ENCODE peak calls at places on chromosomes 7 and 10, in nine cellular contexts. P is T-helper 2 cell; C is RPMI7951; G is IMR-90; E is NCI-H1417 treated with DMSO at 0.1 percent for 48 hours; F is MM.1S; L is dermis microvascular lymphatic vessel endothelial cell; S is pancreas; K is activated T-helper 1 cell treated with anti-CD3 and anti-CD28 coated beads, Interleukin-2, amount 50 U/mL, for 16 hours. J is an unnamed sample.

GRCh38 chr7:20083781-20084180 is 133.4 kb downstream of the MACC1 start:
- DNase-seq in P (no peak), C (peak), G (peak), E (no peak), F (no peak), L (no peak), S (no peak), K (no peak), J (peak)

GRCh38 chr10:104581884-104582603 is 59.0 kb upstream of the SORCS3 start:
- DNase-seq in P (no peak), C (peak), G (peak), E (no peak), F (no peak), L (no peak), S (no peak), K (no peak), J (no peak)

GRCh38 chr10:79905322-79906314 is 43.3 kb downstream of the SFTPD start:
- DNase-seq in P (no peak), C (peak), G (peak), E (no peak), F (peak), L (peak), S (no peak), K (no peak), J (peak)

GRCh38 chr7:92831716-92832622 is 4.4 kb downstream of the CDK6 start:
- DNase-seq in P (no peak), C (peak), G (peak), E (no peak), F (peak), L (peak), S (no peak), K (no peak), J (peak)

GRCh38 chr10:97861924-97862323 is 12.3 kb downstream of the GOLGA7B start:
- DNase-seq in P (no peak), C (no peak), G (no peak), E (no peak), F (no peak), L (no peak), S (no peak), K (no peak), J (no peak)

GRCh38 chr10:77599651-77600050 is 38.0 kb downstream of the KCNMA1 start:
- DNase-seq in P (no peak), C (no peak), G (no peak), E (no peak), F (no peak), L (no peak), S (no peak), K (no peak), J (no peak)

GRCh38 chr10:100109670-100110069 is 28.0 kb upstream of the CPN1 start:
- DNase-seq in P (no peak), C (no peak), G (no peak), E (no peak), F (peak), L (no peak), S (no peak), K (no peak), J (no peak)

GRCh38 chr10:44105643-44106042 is 279.3 kb downstream of the CXCL12 start:
- DNase-seq in P (no peak), C (no peak), G (no peak), E (no peak), F (no peak), L (no peak), S (no peak), K (no peak), J (no peak)

GRCh38 chr10:73874267-73875138 is at the start of gene CAMK2G:
- DNase-seq in P (peak), C (peak), G (peak), E (no peak), F (peak), L (peak), S (peak), K (peak), J (peak)

GRCh38 chr10:19629559-19629958 is 186.7 kb upstream of the PLXDC2 start:
- DNase-seq in P (no peak), C (peak), G (peak), E (no peak), F (no peak), L (no peak), S (no peak), K (no peak), J (no peak)

GRCh38 chr7:23474829-23475578 is 4.7 kb upstream of the IGF2BP3 start:
- DNase-seq in P (no peak), C (no peak), G (no peak), E (no peak), F (no peak), L (peak), S (no peak), K (no peak), J (peak)

GRCh38 chr10:31404640-31405039 is 85.6 kb downstream of the ZEB1 start:
- DNase-seq in P (no peak), C (peak), G (peak), E (no peak), F (no peak), L (no peak), S (no peak), K (no peak), J (no peak)

GRCh38 chr7:107879400-107880035 is 11.5 kb upstream of the DLD start:
- DNase-seq in P (no peak), C (peak), G (peak), E (peak), F (peak), L (peak), S (no peak), K (no peak), J (peak)

GRCh38 chr10:113273151-113273876 is 279.5 kb upstream of the HABP2 start:
- DNase-seq in P (no peak), C (no peak), G (no peak), E (no peak), F (no peak), L (peak), S (no peak), K (no peak), J (no peak)

GRCh38 chr10:103772096-103772845 is 83.1 kb downstream of the SH3PXD2A start:
- DNase-seq in P (peak), C (peak), G (peak), E (no peak), F (peak), L (peak), S (peak), K (peak), J (peak)

J was measured in H4.